ENCODE peak calls at places on chromosomes 4 and X, in seven cellular contexts. K is PC-3, F is IMR-90, J is neural progenitor cell, R is fibroblast of mammary gland, U is AG09309, Z is coronary artery. I is an unnamed sample.

GRCh38 chrX:37348237-37349130 is 680 bp upstream of the PRRG1 start:
- DNase-seq in K (peak), F (peak), J (no peak), R (no peak), U (no peak), Z (no peak), I (no peak)

GRCh38 chr4:108018038-108018883 is 28.6 kb downstream of the HADH start:
- DNase-seq in K (peak), F (peak), J (peak), R (peak), U (peak), Z (no peak), I (peak)

GRCh38 chr4:138724530-138724929 is 291.1 kb upstream of the NOCT start:
- DNase-seq in K (no peak), F (no peak), J (peak), R (no peak), U (no peak), Z (no peak), I (no peak)

GRCh38 chr4:34880246-34880645 is 1364.1 kb downstream of the ARAP2 start:
- DNase-seq in K (no peak), F (no peak), J (no peak), R (no peak), U (no peak), Z (no peak), I (no peak)

GRCh38 chr4:92825186-92825715 is 521.5 kb downstream of the GRID2 start:
- DNase-seq in K (peak), F (no peak), J (no peak), R (no peak), U (no peak), Z (no peak), I (no peak)

GRCh38 chrX:104253567-104254441 is 929 bp downstream of the ESX1 start:
- DNase-seq in K (no peak), F (no peak), J (peak), R (no peak), U (no peak), Z (no peak), I (no peak)

GRCh38 chrX:93673869-93674271 is at the start of gene FAM133A:
- DNase-seq in K (peak), F (peak), J (no peak), R (peak), U (no peak), Z (no peak), I (no peak)

GRCh38 chrX:64805683-64806082 is 170.6 kb downstream of the ZC4H2 start:
- DNase-seq in K (peak), F (no peak), J (no peak), R (peak), U (no peak), Z (no peak), I (no peak)

GRCh38 chrX:40056420-40056819 is 41.3 kb downstream of the BCOR start:
- DNase-seq in K (no peak), F (no peak), J (no peak), R (no peak), U (no peak), Z (no peak), I (no peak)

GRCh38 chr4:169248645-169249044 is 22.1 kb downstream of the SH3RF1 start:
- DNase-seq in K (no peak), F (no peak), J (no peak), R (no peak), U (no peak), Z (no peak), I (peak)

GRCh38 chr4:7134737-7135388 is 57.5 kb upstream of the SORCS2 start:
- DNase-seq in K (peak), F (peak), J (no peak), R (peak), U (peak), Z (peak), I (peak)

GRCh38 chrX:71941771-71942170 is 31.1 kb downstream of the NHSL2 start:
- DNase-seq in K (peak), F (peak), J (no peak), R (peak), U (no peak), Z (no peak), I (no peak)

GRCh38 chr4:6986781-6987565 is 56.2 kb upstream of the TADA2B start:
- DNase-seq in K (peak), F (peak), J (peak), R (peak), U (peak), Z (peak), I (peak)

GRCh38 chrX:148771440-148771839 is 271.0 kb downstream of the AFF2 start:
- DNase-seq in K (no peak), F (no peak), J (no peak), R (peak), U (no peak), Z (no peak), I (no peak)

GRCh38 chrX:148741441-148741840 is 241.0 kb downstream of the AFF2 start:
- DNase-seq in K (no peak), F (no peak), J (peak), R (no peak), U (no peak), Z (no peak), I (no peak)

GRCh38 chrX:49177873-49178480 is 6.3 kb downstream of the PLP2 start:
- DNase-seq in K (no peak), F (no peak), J (no peak), R (no peak), U (no peak), Z (peak), I (no peak)

GRCh38 chr4:76956961-76957738 is 7.6 kb downstream of the SEPTIN11 start:
- DNase-seq in K (no peak), F (no peak), J (no peak), R (peak), U (no peak), Z (no peak), I (no peak)

GRCh38 chr4:38115601-38116000 is 155.4 kb downstream of the PTTG2 start:
- DNase-seq in K (no peak), F (no peak), J (no peak), R (no peak), U (no peak), Z (no peak), I (no peak)

GRCh38 chr4:84944952-84945351 is 21.5 kb downstream of the WDFY3 start:
- DNase-seq in K (no peak), F (peak), J (no peak), R (peak), U (no peak), Z (no peak), I (no peak)

GRCh38 chr4:123870283-123870876 is 473.8 kb downstream of the SPRY1 start:
- DNase-seq in K (no peak), F (no peak), J (no peak), R (no peak), U (no peak), Z (no peak), I (no peak)

GRCh38 chr4:185222598-185222997 is 13.2 kb downstream of the SNX25 start:
- DNase-seq in K (no peak), F (peak), J (no peak), R (peak), U (peak), Z (no peak), I (no peak)

GRCh38 chrX:47185241-47185640 is 8.4 kb upstream of the UBA1 start:
- DNase-seq in K (no peak), F (no peak), J (no peak), R (no peak), U (no peak), Z (no peak), I (no peak)

GRCh38 chrX:143669395-143669794 is 33.5 kb upstream of the SLITRK4 start:
- DNase-seq in K (peak), F (no peak), J (peak), R (peak), U (no peak), Z (no peak), I (no peak)

GRCh38 chr4:135267148-135267878 is 1065.7 kb upstream of the PABPC4L start:
- DNase-seq in K (no peak), F (no peak), J (no peak), R (no peak), U (no peak), Z (no peak), I (no peak)

GRCh38 chr4:145481942-145482208 is 222 bp downstream of the SMAD1 start:
- DNase-seq in K (no peak), F (no peak), J (no peak), R (no peak), U (no peak), Z (no peak), I (no peak)

GRCh38 chr4:13597604-13598003 is 29.9 kb downstream of the BOD1L1 start:
- DNase-seq in K (peak), F (peak), J (no peak), R (peak), U (peak), Z (no peak), I (no peak)

GRCh38 chr4:107931775-107932321 is 499 bp downstream of the CYP2U1 start:
- DNase-seq in K (no peak), F (no peak), J (no peak), R (no peak), U (no peak), Z (peak), I (no peak)

GRCh38 chr4:73408181-73408867 is 4.2 kb downstream of the ALB start:
- DNase-seq in K (no peak), F (no peak), J (no peak), R (no peak), U (no peak), Z (no peak), I (no peak)

GRCh38 chr4:78747328-78747946 is 28.7 kb upstream of the BMP2K start:
- DNase-seq in K (no peak), F (peak), J (no peak), R (peak), U (peak), Z (no peak), I (no peak)

GRCh38 chr4:139647184-139647583 is 18.4 kb upstream of the MGST2 start:
- DNase-seq in K (peak), F (no peak), J (no peak), R (no peak), U (no peak), Z (no peak), I (no peak)

GRCh38 chr4:2791518-2792395 is 1.1 kb upstream of the SH3BP2 start:
- DNase-seq in K (no peak), F (no peak), J (peak), R (no peak), U (no peak), Z (no peak), I (no peak)

GRCh38 chrX:40863671-40864070 is 128.3 kb upstream of the MED14 start:
- DNase-seq in K (no peak), F (no peak), J (no peak), R (no peak), U (no peak), Z (no peak), I (no peak)

GRCh38 chr4:34732170-34732569 is 1512.1 kb downstream of the ARAP2 start:
- DNase-seq in K (no peak), F (no peak), J (no peak), R (no peak), U (no peak), Z (no peak), I (no peak)

GRCh38 chr4:133145758-133146157 is 3.3 kb upstream of the PCDH10 start:
- DNase-seq in K (no peak), F (no peak), J (no peak), R (no peak), U (no peak), Z (no peak), I (no peak)

GRCh38 chr4:24114444-24114843 is 224.6 kb upstream of the PPARGC1A start:
- DNase-seq in K (no peak), F (no peak), J (no peak), R (no peak), U (no peak), Z (no peak), I (no peak)

GRCh38 chr4:24118031-24118430 is 228.2 kb upstream of the PPARGC1A start:
- DNase-seq in K (no peak), F (peak), J (no peak), R (no peak), U (no peak), Z (no peak), I (no peak)

GRCh38 chr4:24112466-24112865 is 222.6 kb upstream of the PPARGC1A start:
- DNase-seq in K (no peak), F (peak), J (no peak), R (peak), U (no peak), Z (no peak), I (no peak)

GRCh38 chr4:24115101-24115500 is 225.3 kb upstream of the PPARGC1A start:
- DNase-seq in K (no peak), F (no peak), J (no peak), R (no peak), U (no peak), Z (no peak), I (no peak)

DNA sequence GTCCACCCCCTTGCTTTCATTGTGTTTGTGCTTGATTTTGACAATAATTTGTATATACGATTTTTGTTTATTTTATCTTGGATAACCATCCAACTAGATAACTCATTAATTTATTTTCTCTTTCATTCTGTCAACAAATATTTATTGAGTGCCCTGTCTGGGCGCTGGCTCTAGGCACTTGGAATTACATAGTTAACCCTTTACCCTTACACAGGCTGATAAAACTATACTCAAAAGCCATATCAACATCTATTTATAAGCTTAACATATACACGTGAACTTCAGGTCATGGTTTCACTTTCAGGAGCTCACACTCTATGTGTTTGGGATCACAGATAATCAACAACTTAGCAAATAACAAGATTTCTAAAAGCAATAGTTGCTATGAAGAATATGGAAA is 226.3 kb upstream of the PPARGC1A start:
- DNase-seq in K (no peak), F (no peak), J (no peak), R (no peak), U (no peak), Z (no peak), I (no peak)
- H3K4me3 ChIP-seq in K (no peak), F (no peak), J (no peak), R (no peak), U (no peak), Z (no peak), I (no peak)

GRCh38 chr4:30264465-30264864 is 455.7 kb upstream of the PCDH7 start:
- DNase-seq in K (no peak), F (no peak), J (no peak), R (no peak), U (no peak), Z (no peak), I (no peak)

GRCh38 chr4:30268370-30268769 is 451.8 kb upstream of the PCDH7 start:
- DNase-seq in K (no peak), F (no peak), J (no peak), R (no peak), U (no peak), Z (no peak), I (no peak)

GRCh38 chr4:30269850-30270249 is 450.3 kb upstream of the PCDH7 start:
- DNase-seq in K (peak), F (no peak), J (no peak), R (no peak), U (no peak), Z (no peak), I (no peak)
- TF ChIP-seq CTCF in K (peak), F (no peak), J (peak), R (no peak), U (peak), Z (no peak), I (no peak)

GRCh38 chrX:150567645-150568319 is 639 bp upstream of the MTM1 start:
- DNase-seq in K (peak), F (no peak), J (peak), R (no peak), U (no peak), Z (no peak), I (no peak)
- H3K4me3 ChIP-seq in K (peak), F (peak), J (no peak), R (peak), U (no peak), Z (peak), I (no peak)

GRCh38 chrX:150063138-150063518 is 124.8 kb upstream of the EOLA2 start:
- DNase-seq in K (no peak), F (no peak), J (no peak), R (no peak), U (no peak), Z (no peak), I (no peak)

GRCh38 chrX:150060406-150060805 is 122.1 kb upstream of the EOLA2 start:
- DNase-seq in K (peak), F (peak), J (no peak), R (peak), U (no peak), Z (no peak), I (no peak)

GRCh38 chrX:150058728-150059127 is 120.4 kb upstream of the EOLA2 start:
- DNase-seq in K (peak), F (no peak), J (no peak), R (peak), U (no peak), Z (no peak), I (no peak)

GRCh38 chrX:150063673-150064072 is 125.4 kb upstream of the EOLA2 start:
- DNase-seq in K (no peak), F (no peak), J (no peak), R (no peak), U (no peak), Z (no peak), I (no peak)

GRCh38 chrX:150062292-150063137 is 124.2 kb upstream of the EOLA2 start:
- DNase-seq in K (peak), F (peak), J (no peak), R (peak), U (peak), Z (no peak), I (no peak)
- TF ChIP-seq CTCF in K (no peak), F (no peak), J (no peak), R (no peak), U (peak), Z (no peak), I (no peak)

GRCh38 chr4:39702716-39703115 is 4.8 kb downstream of the UBE2K start:
- DNase-seq in K (no peak), F (no peak), J (no peak), R (no peak), U (no peak), Z (no peak), I (no peak)

GRCh38 chr4:39710098-39710896 is 12.4 kb downstream of the UBE2K start:
- DNase-seq in K (no peak), F (no peak), J (no peak), R (no peak), U (no peak), Z (no peak), I (no peak)

GRCh38 chr4:39706829-39707511 is 9.0 kb downstream of the UBE2K start:
- DNase-seq in K (no peak), F (no peak), J (no peak), R (no peak), U (no peak), Z (no peak), I (no peak)

GRCh38 chr4:39700500-39700899 is 2.6 kb downstream of the UBE2K start:
- DNase-seq in K (no peak), F (no peak), J (no peak), R (no peak), U (no peak), Z (no peak), I (no peak)

GRCh38 chr4:39706334-39706733 is 8.4 kb downstream of the UBE2K start:
- DNase-seq in K (peak), F (peak), J (no peak), R (peak), U (peak), Z (no peak), I (no peak)
- H3K4me3 ChIP-seq in K (no peak), F (no peak), J (no peak), R (no peak), U (no peak), Z (no peak), I (no peak)

GRCh38 chr4:23268072-23268771 is 575.5 kb downstream of the GBA3 start:
- DNase-seq in K (no peak), F (no peak), J (no peak), R (no peak), U (no peak), Z (no peak), I (no peak)

GRCh38 chr4:23269583-23269982 is 576.8 kb downstream of the GBA3 start:
- DNase-seq in K (no peak), F (no peak), J (no peak), R (peak), U (no peak), Z (no peak), I (no peak)

GRCh38 chr4:23260510-23260909 is 567.8 kb downstream of the GBA3 start:
- DNase-seq in K (no peak), F (no peak), J (no peak), R (no peak), U (no peak), Z (no peak), I (no peak)

GRCh38 chr4:23266401-23266800 is 573.7 kb downstream of the GBA3 start:
- DNase-seq in K (no peak), F (no peak), J (peak), R (no peak), U (no peak), Z (no peak), I (no peak)
- TF ChIP-seq CTCF in K (no peak), F (no peak), J (peak), R (no peak), U (no peak), Z (no peak), I (no peak)

GRCh38 chr4:41363384-41363981 is 106.8 kb downstream of the UCHL1 start:
- DNase-seq in K (peak), F (no peak), J (peak), R (peak), U (peak), Z (peak), I (peak)
- H3K4me3 ChIP-seq in K (peak), F (no peak), J (peak), R (no peak), U (peak), Z (peak), I (no peak)

DNA sequence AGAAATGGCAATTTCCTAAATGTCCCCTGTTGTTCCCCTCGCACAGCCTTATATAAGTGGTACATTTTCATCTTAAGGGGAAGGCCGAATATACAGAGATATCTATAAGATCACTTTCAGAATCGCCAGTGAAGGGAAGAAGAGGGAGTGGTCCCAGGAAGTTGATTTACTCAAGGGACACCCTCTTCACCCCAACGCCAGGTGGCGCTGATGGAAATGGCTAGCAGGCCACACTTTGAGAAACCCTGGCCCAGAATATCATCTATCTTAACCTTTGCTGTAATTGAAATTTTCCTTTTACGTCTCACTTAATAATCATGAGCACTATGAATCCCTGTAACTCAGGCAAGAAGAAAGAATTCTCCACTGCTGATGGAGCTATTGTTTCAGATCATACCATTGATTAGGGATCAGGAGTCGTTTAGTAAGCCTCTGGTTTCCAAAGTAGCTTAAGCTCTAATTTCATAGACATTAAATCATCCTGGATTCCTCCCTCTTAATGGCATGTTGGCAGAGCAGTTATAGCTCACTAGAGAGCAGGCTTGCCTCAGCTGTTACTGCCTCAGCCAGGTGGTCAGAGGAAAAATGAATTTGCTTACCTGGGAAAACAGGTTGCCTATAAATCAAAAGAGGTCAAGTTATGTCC is 941.3 kb upstream of the TENM3 start:
- DNase-seq in K (peak), F (peak), J (peak), R (peak), U (peak), Z (no peak), I (no peak)
- TF ChIP-seq CTCF in K (peak), F (peak), J (peak), R (peak), U (peak), Z (no peak), I (no peak)

I was measured in lung.